ENCODE peak calls at places on chromosome 5, in four cellular contexts. One of them, this sample, is unnamed.
A peak's percentile ranks its signal among the peaks of the same experiment; 100 is the strongest.

GRCh38 chr5:38585812-38586211 is 29.4 kb upstream of the LIFR start:
- DNase-seq in neuronal stem cell: no peak
- DNase-seq in IMR-90: no peak
- DNase-seq in H9: no peak
- DNase-seq in this sample: no peak

GRCh38 chr5:989961-990530 is 18.6 kb upstream of the NKD2 start:
- DNase-seq in neuronal stem cell: no peak
- DNase-seq in IMR-90: no peak
- DNase-seq in H9: peak; percentile 70
- DNase-seq in this sample: peak; percentile 54

GRCh38 chr5:128082551-128083032 is 974 bp upstream of the SLC12A2 start:
- DNase-seq in neuronal stem cell: no peak
- DNase-seq in IMR-90: no peak
- DNase-seq in H9: no peak
- DNase-seq in this sample: no peak

GRCh38 chr5:75053286-75054109 is 1.1 kb upstream of the GCNT4 start:
- DNase-seq in neuronal stem cell: peak; percentile 61
- DNase-seq in IMR-90: peak; percentile 73
- DNase-seq in H9: peak; percentile 55
- DNase-seq in this sample: peak; percentile 90

GRCh38 chr5:53343187-53343586 is 137.2 kb upstream of the FST start:
- DNase-seq in neuronal stem cell: no peak
- DNase-seq in IMR-90: peak; percentile 99
- DNase-seq in H9: no peak
- DNase-seq in this sample: no peak

GRCh38 chr5:9895305-9895650 is 265.1 kb upstream of the TAS2R1 start:
- DNase-seq in neuronal stem cell: no peak
- DNase-seq in IMR-90: no peak
- DNase-seq in H9: peak; percentile 41
- DNase-seq in this sample: peak; percentile 56

GRCh38 chr5:1735320-1735970 is 64.2 kb downstream of the MRPL36 start:
- DNase-seq in neuronal stem cell: no peak
- DNase-seq in IMR-90: no peak
- DNase-seq in H9: peak; percentile 23
- DNase-seq in this sample: no peak

GRCh38 chr5:100872409-100873190 is 30.5 kb downstream of the ST8SIA4 start:
- DNase-seq in neuronal stem cell: no peak
- DNase-seq in IMR-90: no peak
- DNase-seq in H9: no peak
- DNase-seq in this sample: no peak

GRCh38 chr5:32613050-32613672 is 27.8 kb downstream of the SUB1 start:
- DNase-seq in neuronal stem cell: peak; percentile 72
- DNase-seq in IMR-90: peak; percentile 75
- DNase-seq in H9: peak; percentile 76
- DNase-seq in this sample: peak; percentile 79

GRCh38 chr5:128469924-128470323 is 68.1 kb downstream of the FBN2 start:
- DNase-seq in neuronal stem cell: no peak
- DNase-seq in IMR-90: peak; percentile 39
- DNase-seq in H9: no peak
- DNase-seq in this sample: no peak

GRCh38 chr5:103446813-103447212 is 115.8 kb downstream of the NUDT12 start:
- DNase-seq in neuronal stem cell: no peak
- DNase-seq in IMR-90: peak; percentile 61
- DNase-seq in H9: no peak
- DNase-seq in this sample: no peak

GRCh38 chr5:94010814-94011213 is 269.4 kb upstream of the POU5F2 start:
- DNase-seq in neuronal stem cell: no peak
- DNase-seq in IMR-90: peak; percentile 28
- DNase-seq in H9: no peak
- DNase-seq in this sample: no peak

GRCh38 chr5:42889311-42889933 is 77.7 kb upstream of the SELENOP start:
- DNase-seq in neuronal stem cell: peak; percentile 71
- DNase-seq in IMR-90: peak; percentile 61
- DNase-seq in H9: peak; percentile 69
- DNase-seq in this sample: peak; percentile 84

GRCh38 chr5:164204338-164204946 is 699.0 kb downstream of the MAT2B start:
- DNase-seq in neuronal stem cell: no peak
- DNase-seq in IMR-90: peak; percentile 75
- DNase-seq in H9: no peak
- DNase-seq in this sample: no peak

GRCh38 chr5:102651466-102651865 is 103.6 kb upstream of the PAM start:
- DNase-seq in neuronal stem cell: no peak
- DNase-seq in IMR-90: no peak
- DNase-seq in H9: no peak
- DNase-seq in this sample: no peak

GRCh38 chr5:160369990-160370712 is at the start of gene C1QTNF2:
- DNase-seq in neuronal stem cell: peak; percentile 29
- DNase-seq in IMR-90: peak; percentile 72
- DNase-seq in H9: peak; percentile 65
- DNase-seq in this sample: peak; percentile 80

GRCh38 chr5:124599048-124599973 is 147.1 kb downstream of the ZNF608 start:
- DNase-seq in neuronal stem cell: no peak
- DNase-seq in IMR-90: peak; percentile 61
- DNase-seq in H9: no peak
- DNase-seq in this sample: no peak

GRCh38 chr5:55989860-55990259 is 4.9 kb downstream of the IL6ST start:
- DNase-seq in neuronal stem cell: no peak
- DNase-seq in IMR-90: no peak
- DNase-seq in H9: no peak
- DNase-seq in this sample: no peak

GRCh38 chr5:158423623-158424200 is 564.8 kb upstream of the CLINT1 start:
- DNase-seq in neuronal stem cell: no peak
- DNase-seq in IMR-90: peak; percentile 16
- DNase-seq in H9: no peak
- DNase-seq in this sample: no peak

GRCh38 chr5:15993334-15993733 is 186.3 kb downstream of the MARCHF11 start:
- DNase-seq in neuronal stem cell: no peak
- DNase-seq in IMR-90: peak; percentile 53
- DNase-seq in H9: no peak
- DNase-seq in this sample: no peak

GRCh38 chr5:15993934-15994333 is 185.7 kb downstream of the MARCHF11 start:
- DNase-seq in neuronal stem cell: no peak
- DNase-seq in IMR-90: peak; percentile 30
- DNase-seq in H9: no peak
- DNase-seq in this sample: peak; percentile 39

GRCh38 chr5:15991586-15991985 is 188.0 kb downstream of the MARCHF11 start:
- DNase-seq in neuronal stem cell: no peak
- DNase-seq in IMR-90: no peak
- DNase-seq in H9: no peak
- DNase-seq in this sample: no peak

GRCh38 chr5:15995206-15996052 is 184.2 kb downstream of the MARCHF11 start:
- DNase-seq in neuronal stem cell: peak; percentile 43
- DNase-seq in IMR-90: peak; percentile 55
- DNase-seq in H9: no peak
- DNase-seq in this sample: peak; percentile 68

GRCh38 chr5:15992918-15993317 is 186.7 kb downstream of the MARCHF11 start:
- DNase-seq in neuronal stem cell: no peak
- DNase-seq in IMR-90: peak; percentile 72
- DNase-seq in H9: no peak
- DNase-seq in this sample: peak; percentile 64
- H3K27ac ChIP-seq in neuronal stem cell: no peak overlapping the region
- H3K27ac ChIP-seq in IMR-90: no peak overlapping the region
- H3K27ac ChIP-seq in H9: no peak overlapping the region
- H3K27ac ChIP-seq in this sample: no peak overlapping the region

GRCh38 chr5:68431601-68432337 is 216.2 kb downstream of the PIK3R1 start:
- DNase-seq in neuronal stem cell: no peak
- DNase-seq in IMR-90: no peak
- DNase-seq in H9: no peak
- DNase-seq in this sample: no peak

GRCh38 chr5:68429510-68429909 is 214.0 kb downstream of the PIK3R1 start:
- DNase-seq in neuronal stem cell: no peak
- DNase-seq in IMR-90: no peak
- DNase-seq in H9: no peak
- DNase-seq in this sample: no peak

GRCh38 chr5:68432682-68433081 is 217.1 kb downstream of the PIK3R1 start:
- DNase-seq in neuronal stem cell: no peak
- DNase-seq in IMR-90: no peak
- DNase-seq in H9: no peak
- DNase-seq in this sample: no peak

GRCh38 chr5:68430282-68430681 is 214.7 kb downstream of the PIK3R1 start:
- DNase-seq in neuronal stem cell: no peak
- DNase-seq in IMR-90: no peak
- DNase-seq in H9: no peak
- DNase-seq in this sample: no peak

DNA sequence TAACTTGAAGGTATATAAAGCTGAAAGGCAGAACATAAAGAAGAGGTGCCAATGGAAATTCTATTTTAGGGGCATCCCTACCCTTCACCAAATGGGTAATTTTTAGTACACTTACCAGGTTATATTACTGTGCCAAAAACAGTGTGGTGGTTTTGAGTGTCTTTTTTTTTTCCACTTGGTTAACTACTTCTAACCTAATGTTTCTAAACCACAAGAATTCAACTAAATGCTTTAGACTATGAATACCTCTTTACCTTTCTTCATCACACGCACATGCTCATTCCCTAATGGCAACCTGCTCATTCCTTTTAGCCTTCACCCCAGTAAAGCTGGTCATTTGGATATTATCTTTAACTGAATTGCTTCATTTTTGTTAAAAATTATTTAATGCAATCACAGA is 215.6 kb downstream of the PIK3R1 start:
- DNase-seq in neuronal stem cell: no peak
- DNase-seq in IMR-90: no peak
- DNase-seq in H9: no peak
- DNase-seq in this sample: no peak
- H2BK5ac ChIP-seq in neuronal stem cell: no peak overlapping the region
- H2BK5ac ChIP-seq in IMR-90: no peak overlapping the region
- H2BK5ac ChIP-seq in H9: no peak overlapping the region
- H2BK5ac ChIP-seq in this sample: no peak overlapping the region

GRCh38 chr5:142872795-142873194 is 102.6 kb downstream of the ARHGAP26 start:
- DNase-seq in neuronal stem cell: no peak
- DNase-seq in IMR-90: peak; percentile 65
- DNase-seq in H9: no peak
- DNase-seq in this sample: peak; percentile 59

GRCh38 chr5:142871056-142871879 is 101.1 kb downstream of the ARHGAP26 start:
- DNase-seq in neuronal stem cell: no peak
- DNase-seq in IMR-90: no peak
- DNase-seq in H9: no peak
- DNase-seq in this sample: no peak

GRCh38 chr5:142870552-142870951 is 100.4 kb downstream of the ARHGAP26 start:
- DNase-seq in neuronal stem cell: no peak
- DNase-seq in IMR-90: no peak
- DNase-seq in H9: no peak
- DNase-seq in this sample: no peak

GRCh38 chr5:142872217-142872616 is 102.0 kb downstream of the ARHGAP26 start:
- DNase-seq in neuronal stem cell: no peak
- DNase-seq in IMR-90: no peak
- DNase-seq in H9: no peak
- DNase-seq in this sample: no peak

GRCh38 chr5:142871880-142872200 is 101.7 kb downstream of the ARHGAP26 start:
- DNase-seq in neuronal stem cell: no peak
- DNase-seq in IMR-90: peak; percentile 29
- DNase-seq in H9: no peak
- DNase-seq in this sample: no peak
- H3K27ac ChIP-seq in neuronal stem cell: no peak overlapping the region
- H3K27ac ChIP-seq in IMR-90: no peak overlapping the region
- H3K27ac ChIP-seq in H9: no peak overlapping the region
- H3K27ac ChIP-seq in this sample: no peak overlapping the region

GRCh38 chr5:132495063-132495671 is 4.6 kb upstream of the IRF1 start:
- DNase-seq in neuronal stem cell: no peak
- DNase-seq in IMR-90: no peak
- DNase-seq in H9: peak; percentile 18
- DNase-seq in this sample: no peak

GRCh38 chr5:132492386-132492785 is 1.8 kb upstream of the IRF1 start:
- DNase-seq in neuronal stem cell: no peak
- DNase-seq in IMR-90: peak; percentile 52
- DNase-seq in H9: no peak
- DNase-seq in this sample: no peak

GRCh38 chr5:132493821-132494220 is 3.2 kb upstream of the IRF1 start:
- DNase-seq in neuronal stem cell: no peak
- DNase-seq in IMR-90: no peak
- DNase-seq in H9: no peak
- DNase-seq in this sample: no peak

GRCh38 chr5:132491368-132492364 is 1.1 kb upstream of the IRF1 start:
- DNase-seq in neuronal stem cell: no peak
- DNase-seq in IMR-90: no peak
- DNase-seq in H9: peak; percentile 54
- DNase-seq in this sample: peak; percentile 55

GRCh38 chr5:132493241-132493640 is 2.7 kb upstream of the IRF1 start:
- DNase-seq in neuronal stem cell: no peak
- DNase-seq in IMR-90: no peak
- DNase-seq in H9: no peak
- DNase-seq in this sample: no peak
- H2BK5ac ChIP-seq in neuronal stem cell: no peak overlapping the region
- H2BK5ac ChIP-seq in IMR-90: no peak overlapping the region
- H2BK5ac ChIP-seq in H9: no peak overlapping the region
- H2BK5ac ChIP-seq in this sample: no peak overlapping the region